ENCODE peak calls at places on chromosomes 2 and 18, in six cellular contexts. N, D, O, E, X and V are unnamed samples.

GRCh38 chr2:232982926-232983668 is 30.0 kb downstream of the NGEF start:
- DNase-seq in N (no peak), D (no peak), O (no peak), E (no peak), X (no peak), V (no peak)

GRCh38 chr2:113274427-113274826 is 4.3 kb downstream of the PAX8 start:
- DNase-seq in N (no peak), D (no peak), O (no peak), E (no peak), X (no peak), V (no peak)

GRCh38 chr2:197261808-197262226 is 48.8 kb downstream of the ANKRD44 start:
- DNase-seq in N (no peak), D (no peak), O (no peak), E (no peak), X (no peak), V (no peak)

GRCh38 chr2:65064728-65065552 is 8.7 kb downstream of the CEP68 start:
- DNase-seq in N (peak; percentile 84), D (peak; percentile 82), O (no peak), E (peak; percentile 53), X (peak; percentile 72), V (peak; percentile 47)

GRCh38 chr2:31003717-31004116 is 134.5 kb downstream of the GALNT14 start:
- DNase-seq in N (no peak), D (no peak), O (no peak), E (no peak), X (no peak), V (no peak)

GRCh38 chr2:62795341-62795740 is 89.8 kb downstream of the EHBP1 start:
- DNase-seq in N (no peak), D (no peak), O (no peak), E (no peak), X (no peak), V (no peak)

GRCh38 chr2:192345287-192345686 is 150.6 kb upstream of the TMEFF2 start:
- DNase-seq in N (no peak), D (no peak), O (no peak), E (no peak), X (no peak), V (no peak)

GRCh38 chr2:55954306-55955035 is 30.9 kb upstream of the EFEMP1 start:
- DNase-seq in N (no peak), D (no peak), O (no peak), E (no peak), X (no peak), V (no peak)

GRCh38 chr18:32776525-32776924 is 3.7 kb upstream of the KLHL14 start:
- DNase-seq in N (no peak), D (no peak), O (no peak), E (no peak), X (no peak), V (no peak)

GRCh38 chr2:31333046-31333445 is 81.5 kb downstream of the XDH start:
- DNase-seq in N (no peak), D (no peak), O (no peak), E (no peak), X (no peak), V (no peak)

GRCh38 chr2:14577843-14578242 is 54.7 kb upstream of the LRATD1 start:
- DNase-seq in N (no peak), D (no peak), O (no peak), E (no peak), X (no peak), V (no peak)

GRCh38 chr2:26112201-26112600 is 60.7 kb upstream of the GAREM2 start:
- DNase-seq in N (no peak), D (no peak), O (no peak), E (no peak), X (no peak), V (no peak)

GRCh38 chr2:236131073-236131692 is 37.0 kb downstream of the GBX2 start:
- DNase-seq in N (no peak), D (no peak), O (no peak), E (no peak), X (no peak), V (no peak)

GRCh38 chr2:102185347-102185746 is 1.5 kb upstream of the IL1RL2 start:
- DNase-seq in N (peak; percentile 40), D (no peak), O (no peak), E (peak; percentile 20), X (no peak), V (no peak)

GRCh38 chr2:30690126-30690561 is 117.1 kb downstream of the CAPN13 start:
- DNase-seq in N (no peak), D (no peak), O (no peak), E (no peak), X (no peak), V (no peak)

GRCh38 chr2:102418421-102418961 is 4.5 kb upstream of the IL18RAP start:
- DNase-seq in N (peak; percentile 36), D (no peak), O (no peak), E (no peak), X (no peak), V (no peak)

GRCh38 chr2:46023165-46023854 is 273.9 kb upstream of the EPAS1 start:
- DNase-seq in N (no peak), D (no peak), O (no peak), E (no peak), X (no peak), V (no peak)

DNA sequence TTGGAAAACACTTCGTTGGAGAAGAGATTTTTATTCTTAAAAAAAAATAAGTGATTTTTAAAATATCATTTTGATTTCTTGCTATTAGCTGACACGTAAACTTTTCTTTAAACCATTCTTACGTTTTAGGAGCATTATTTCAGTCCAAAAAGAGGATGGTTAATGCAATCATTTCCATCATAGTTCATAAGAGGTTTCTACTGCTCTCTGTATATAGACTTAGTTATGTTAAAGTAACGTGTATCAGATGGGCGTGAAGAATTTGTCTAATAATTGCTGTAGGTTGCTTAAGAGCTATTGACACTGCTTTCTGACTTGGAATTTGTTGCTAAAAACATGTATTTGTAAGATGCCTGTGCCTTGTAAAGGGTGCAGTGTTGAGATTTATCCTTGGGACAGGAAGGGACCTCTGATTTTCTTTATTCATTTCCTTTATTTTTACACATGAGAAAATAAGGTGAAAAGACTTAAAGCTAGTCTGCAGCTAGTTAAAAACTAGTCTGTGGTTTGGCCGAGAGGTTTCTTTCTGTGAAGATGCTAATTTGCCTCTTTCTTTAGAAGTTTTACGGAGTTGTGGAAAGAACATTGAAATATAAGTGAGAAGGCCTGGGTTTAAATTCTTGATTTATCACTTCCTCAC is 2.9 kb downstream of the ANKRD12 start:
- DNase-seq in N (no peak), D (no peak), O (no peak), E (no peak), X (no peak), V (no peak)
- H3K4me1 ChIP-seq in N (peaks cover 46% of the 10 kb centered on the region), D (peaks cover 4% of the 10 kb centered on the region), O (peaks cover 23% of the 10 kb centered on the region), E (peaks cover 58% of the 10 kb centered on the region), X (peaks cover 75% of the 10 kb centered on the region), V (peaks cover 61% of the 10 kb centered on the region)

DNA sequence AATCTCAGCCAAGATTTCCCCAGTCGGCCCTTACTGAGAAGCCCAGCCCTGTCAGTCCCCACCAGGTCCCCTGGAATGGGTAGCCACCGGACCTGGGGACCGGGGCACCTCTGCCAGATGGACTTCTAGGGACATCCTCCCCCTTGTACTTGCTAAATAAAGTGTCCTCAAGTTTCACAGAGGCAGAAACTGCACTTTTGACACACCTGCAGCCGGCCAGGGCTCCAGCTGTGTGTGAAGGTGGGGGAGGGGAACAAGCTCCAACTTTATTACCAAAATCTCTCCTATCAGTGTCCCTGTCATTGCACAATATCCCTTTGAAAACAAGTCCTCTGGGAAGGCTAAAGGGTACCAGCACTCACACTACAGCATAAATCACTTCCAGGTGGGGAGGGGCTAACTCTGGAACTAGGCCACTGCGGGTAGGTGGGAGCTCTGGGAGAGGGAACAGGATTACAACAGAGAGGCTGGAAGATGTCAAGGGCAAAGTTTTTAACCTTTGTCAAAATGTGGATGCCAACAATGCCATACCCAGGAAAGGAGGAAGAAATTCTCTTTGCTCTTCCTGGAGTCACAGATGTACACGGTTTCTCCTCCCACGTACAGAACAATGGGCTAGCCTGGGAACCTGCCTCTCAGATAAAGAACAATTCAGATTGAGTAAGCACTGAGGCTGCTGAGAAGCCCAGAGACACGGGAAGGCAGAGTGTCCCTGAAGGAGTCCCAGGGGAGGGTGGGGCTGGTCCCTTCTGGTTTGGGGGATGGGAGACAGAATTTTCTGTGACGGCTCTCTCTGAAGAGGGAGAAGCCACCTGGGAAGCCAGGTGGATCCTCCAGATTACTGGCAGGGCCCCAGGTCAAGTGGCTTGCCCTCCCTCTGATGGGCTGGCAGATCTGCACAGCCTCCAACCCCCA is 11.0 kb downstream of the SDC1 start:
- DNase-seq in N (no peak), D (peak; percentile 48), O (peak; percentile 50), E (no peak), X (peak; percentile 42), V (no peak)
- H3K4me1 ChIP-seq in N (peaks cover 39% of the 10 kb centered on the region), D (no peaks in the 10 kb centered on the region), O (no peaks in the 10 kb centered on the region), E (no peaks in the 10 kb centered on the region), X (peaks cover 28% of the 10 kb centered on the region), V (peaks cover 34% of the 10 kb centered on the region)

GRCh38 chr2:105790467-105791118 is 45.9 kb downstream of the NCK2 start:
- DNase-seq in N (peak; percentile 14), D (no peak), O (no peak), E (no peak), X (no peak), V (no peak)

GRCh38 chr2:105791229-105791628 is 46.5 kb downstream of the NCK2 start:
- DNase-seq in N (no peak), D (no peak), O (no peak), E (no peak), X (no peak), V (no peak)

GRCh38 chr2:105788670-105789290 is 44.1 kb downstream of the NCK2 start:
- DNase-seq in N (no peak), D (no peak), O (no peak), E (no peak), X (no peak), V (no peak)

GRCh38 chr2:105787376-105788318 is 42.9 kb downstream of the NCK2 start:
- DNase-seq in N (peak; percentile 59), D (peak; percentile 52), O (no peak), E (no peak), X (no peak), V (no peak)

GRCh38 chr2:105789745-105790466 is 45.2 kb downstream of the NCK2 start:
- DNase-seq in N (peak; percentile 36), D (peak; percentile 80), O (no peak), E (peak; percentile 55), X (no peak), V (no peak)
- H3K4me1 ChIP-seq in N (peaks cover 16% of the 10 kb centered on the region), D (peaks cover 3% of the 10 kb centered on the region), O (no peaks in the 10 kb centered on the region), E (peaks cover 39% of the 10 kb centered on the region), X (peaks cover 56% of the 10 kb centered on the region), V (peaks cover 23% of the 10 kb centered on the region)

GRCh38 chr2:105842555-105842954 is 97.8 kb downstream of the NCK2 start:
- DNase-seq in N (no peak), D (no peak), O (no peak), E (no peak), X (no peak), V (no peak)

GRCh38 chr2:105843797-105844374 is 99.2 kb downstream of the NCK2 start:
- DNase-seq in N (no peak), D (no peak), O (no peak), E (no peak), X (no peak), V (no peak)

GRCh38 chr2:105848367-105848766 is 103.7 kb downstream of the NCK2 start:
- DNase-seq in N (no peak), D (no peak), O (no peak), E (no peak), X (no peak), V (no peak)

GRCh38 chr2:105849431-105850179 is 104.9 kb downstream of the NCK2 start:
- DNase-seq in N (no peak), D (no peak), O (no peak), E (no peak), X (no peak), V (no peak)

DNA sequence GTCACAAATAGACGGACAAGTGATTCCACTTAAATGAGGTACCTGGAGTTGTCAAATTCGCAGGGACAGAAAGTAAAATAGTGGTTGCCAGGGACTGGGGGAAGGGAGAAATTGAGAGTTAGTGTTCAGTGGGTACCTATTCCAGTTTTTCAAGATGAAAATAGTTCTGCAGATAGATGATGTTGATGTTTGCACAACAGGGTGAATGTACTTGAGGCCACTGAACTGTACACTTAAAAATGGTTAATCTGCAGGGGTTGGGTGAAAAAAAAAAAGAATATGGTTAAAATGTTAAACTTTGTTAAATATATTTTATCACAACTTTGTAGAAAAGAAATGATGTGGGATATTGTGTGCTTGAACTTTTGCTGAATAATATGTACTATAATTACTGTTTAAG is 102.3 kb downstream of the NCK2 start:
- DNase-seq in N (no peak), D (no peak), O (no peak), E (no peak), X (no peak), V (no peak)
- H3K4me1 ChIP-seq in N (no peaks in the 10 kb centered on the region), D (no peaks in the 10 kb centered on the region), O (no peaks in the 10 kb centered on the region), E (no peaks in the 10 kb centered on the region), X (peaks cover 1% of the 10 kb centered on the region), V (no peaks in the 10 kb centered on the region)